ENCODE peak calls at places on chromosomes 11 and 22, in seven cellular contexts. A is body of pancreas; K is heart right ventricle; T is naive thymus-derived CD4-positive, alpha-beta T cell; R is sigmoid colon; C is hepatocyte; B is GM12878. W is an unnamed sample.

GRCh38 chr22:32858121-32858703 is 56.7 kb downstream of the TIMP3 start:
- DNase-seq in A (no peak), K (no peak), T (no peak), R (no peak), C (no peak), B (no peak), W (no peak)

GRCh38 chr11:6438979-6439571 is 1.7 kb downstream of the HPX start:
- DNase-seq in A (peak; percentile 77), K (peak; percentile 28), T (peak; percentile 26), R (no peak), C (peak; percentile 77), B (no peak), W (peak; percentile 26)

GRCh38 chr11:124536520-124536919 is 6.9 kb downstream of the OR8B12 start:
- DNase-seq in A (peak; percentile 65), K (peak; percentile 36), T (no peak), R (no peak), C (peak; percentile 65), B (no peak), W (no peak)

GRCh38 chr11:6006395-6006794 is 351 bp downstream of the OR56A4 start:
- DNase-seq in A (no peak), K (no peak), T (no peak), R (no peak), C (no peak), B (no peak), W (no peak)

GRCh38 chr11:44910591-44910990 is 40.1 kb downstream of the TP53I11 start:
- DNase-seq in A (no peak), K (no peak), T (no peak), R (no peak), C (no peak), B (no peak), W (no peak)

GRCh38 chr11:30046211-30046945 is 29.5 kb upstream of the KCNA4 start:
- DNase-seq in A (no peak), K (no peak), T (no peak), R (no peak), C (no peak), B (no peak), W (no peak)

GRCh38 chr11:84628871-84629625 is 998.1 kb downstream of the DLG2 start:
- DNase-seq in A (no peak), K (no peak), T (no peak), R (no peak), C (no peak), B (no peak), W (no peak)

GRCh38 chr22:27116295-27116694 is 458.9 kb downstream of the MIAT start:
- DNase-seq in A (no peak), K (no peak), T (no peak), R (no peak), C (no peak), B (no peak), W (no peak)

GRCh38 chr11:94199367-94200130 is 70.9 kb downstream of the PANX1 start:
- DNase-seq in A (no peak), K (no peak), T (no peak), R (no peak), C (no peak), B (no peak), W (no peak)

GRCh38 chr22:24133187-24133965 is 47.9 kb upstream of the SUSD2 start:
- DNase-seq in A (no peak), K (no peak), T (peak; percentile 57), R (peak; percentile 75), C (no peak), B (no peak), W (no peak)

GRCh38 chr11:129767827-129768226 is 47.8 kb upstream of the TMEM45B start:
- DNase-seq in A (no peak), K (no peak), T (no peak), R (no peak), C (no peak), B (no peak), W (no peak)

GRCh38 chr11:104122008-104122635 is 41.8 kb downstream of the PDGFD start:
- DNase-seq in A (peak; percentile 8), K (no peak), T (no peak), R (no peak), C (no peak), B (no peak), W (no peak)

GRCh38 chr11:117458275-117459120 is 130.8 kb downstream of the CEP164 start:
- DNase-seq in A (peak; percentile 40), K (no peak), T (no peak), R (no peak), C (no peak), B (no peak), W (no peak)

GRCh38 chr11:76834151-76834550 is 26.6 kb upstream of the ACER3 start:
- DNase-seq in A (no peak), K (no peak), T (no peak), R (no peak), C (peak; percentile 19), B (no peak), W (no peak)

GRCh38 chr11:115548878-115549528 is 44.8 kb upstream of the CADM1 start:
- DNase-seq in A (peak; percentile 65), K (no peak), T (no peak), R (no peak), C (peak; percentile 86), B (no peak), W (no peak)

GRCh38 chr22:30132290-30132996 is 52.2 kb downstream of the HORMAD2 start:
- DNase-seq in A (no peak), K (no peak), T (no peak), R (no peak), C (no peak), B (no peak), W (no peak)

GRCh38 chr11:113906038-113906437 is 1.4 kb downstream of the HTR3B start:
- DNase-seq in A (peak; percentile 48), K (no peak), T (no peak), R (no peak), C (peak; percentile 85), B (no peak), W (no peak)

GRCh38 chr11:64677441-64678023 is 45.5 kb downstream of the NRXN2 start:
- DNase-seq in A (no peak), K (no peak), T (no peak), R (no peak), C (no peak), B (no peak), W (no peak)

GRCh38 chr11:1701041-1701807 is 4.2 kb downstream of the KRTAP5-6 start:
- DNase-seq in A (no peak), K (no peak), T (peak; percentile 25), R (no peak), C (no peak), B (no peak), W (no peak)

GRCh38 chr11:117705866-117706265 is 91.2 kb downstream of the DSCAML1 start:
- DNase-seq in A (no peak), K (no peak), T (no peak), R (no peak), C (no peak), B (no peak), W (no peak)

GRCh38 chr11:76523147-76523546 is 78.3 kb downstream of the EMSY start:
- DNase-seq in A (no peak), K (no peak), T (no peak), R (no peak), C (peak; percentile 8), B (no peak), W (no peak)

DNA sequence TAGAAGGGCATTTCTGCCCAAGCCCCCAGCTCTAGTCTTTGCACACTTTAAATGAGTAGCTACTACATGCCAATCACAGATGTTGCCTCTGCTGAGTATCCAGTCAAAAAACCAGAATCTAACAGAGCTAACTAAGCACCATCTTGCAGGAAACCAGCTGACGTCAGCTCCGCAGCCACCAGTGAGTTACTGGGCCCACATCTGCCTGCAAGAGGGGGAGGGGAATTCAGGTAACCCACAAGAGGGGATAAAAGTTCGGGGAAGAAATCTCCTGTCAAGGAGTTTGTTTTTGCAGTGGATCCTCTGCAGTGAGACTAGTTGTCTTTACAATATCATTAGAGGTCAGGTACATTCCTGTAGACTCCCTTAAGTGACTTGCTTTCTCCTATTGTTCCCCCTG is 9.2 kb downstream of the CD44 start:
- DNase-seq in A (no peak), K (no peak), T (peak; percentile 61), R (no peak), C (no peak), B (no peak), W (no peak)
- H3K27ac ChIP-seq in A (no peak overlapping the region), K (no peak overlapping the region), T (peak overlapping the region; percentile 65), R (no peak overlapping the region), C (no peak overlapping the region), B (no peak overlapping the region), W (no peak overlapping the region)

DNA sequence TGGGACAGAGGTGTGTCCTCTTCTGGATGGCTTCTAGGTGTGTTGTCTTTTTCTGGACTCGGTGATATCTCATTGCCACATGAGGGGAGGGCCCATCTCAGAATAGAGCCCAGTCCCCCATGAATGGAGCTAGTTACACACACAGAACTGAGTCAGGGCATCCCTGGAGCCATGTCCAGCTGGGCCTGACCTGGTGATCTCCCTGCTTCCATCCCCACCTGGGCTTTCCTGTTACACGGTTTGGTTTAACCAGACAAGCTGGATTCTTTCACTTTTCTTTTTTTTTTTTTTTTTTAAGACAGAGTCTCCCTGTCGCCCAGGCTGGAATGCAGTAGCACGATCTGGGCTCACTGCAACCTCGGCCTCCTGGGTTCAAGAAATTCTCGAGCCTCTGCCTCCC is 6.1 kb upstream of the A4GALT start:
- DNase-seq in A (no peak), K (no peak), T (no peak), R (no peak), C (no peak), B (no peak), W (no peak)
- H3K27ac ChIP-seq in A (no peak overlapping the region), K (no peak overlapping the region), T (no peak overlapping the region), R (no peak overlapping the region), C (no peak overlapping the region), B (no peak overlapping the region), W (no peak overlapping the region)

DNA sequence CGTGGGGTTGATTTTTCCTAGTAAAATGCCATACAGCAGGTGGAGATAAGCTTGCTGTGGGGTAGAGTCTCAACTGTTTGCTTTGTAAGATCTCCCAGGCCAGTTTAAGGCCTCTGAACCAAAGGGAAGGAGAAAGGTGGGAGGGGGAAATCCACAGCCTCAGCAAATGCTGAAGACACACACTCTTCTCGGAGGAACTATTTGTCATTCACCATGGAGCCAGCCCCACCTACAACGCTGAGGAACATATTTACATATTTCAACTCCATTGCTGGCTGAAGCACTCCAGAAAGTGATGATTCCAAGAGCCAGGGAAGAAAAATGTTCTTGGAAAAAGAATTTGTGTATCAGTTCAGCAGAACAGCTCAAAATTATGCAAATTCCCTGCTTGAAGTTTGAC is 6.6 kb downstream of the TENM4 start:
- DNase-seq in A (no peak), K (no peak), T (no peak), R (no peak), C (no peak), B (no peak), W (no peak)
- H3K27ac ChIP-seq in A (no peak overlapping the region), K (no peak overlapping the region), T (no peak overlapping the region), R (peak overlapping the region; percentile 71), C (peak overlapping the region; percentile 49), B (no peak overlapping the region), W (no peak overlapping the region)

GRCh38 chr11:13118194-13118593 is 109.1 kb downstream of the RASSF10 start:
- DNase-seq in A (no peak), K (no peak), T (no peak), R (no peak), C (no peak), B (no peak), W (no peak)

GRCh38 chr11:13117344-13117743 is 108.2 kb downstream of the RASSF10 start:
- DNase-seq in A (no peak), K (no peak), T (no peak), R (no peak), C (no peak), B (no peak), W (no peak)

GRCh38 chr11:13119361-13119760 is 110.2 kb downstream of the RASSF10 start:
- DNase-seq in A (no peak), K (no peak), T (no peak), R (no peak), C (no peak), B (no peak), W (no peak)

GRCh38 chr11:13119928-13120520 is 110.9 kb downstream of the RASSF10 start:
- DNase-seq in A (no peak), K (no peak), T (no peak), R (no peak), C (no peak), B (no peak), W (no peak)

GRCh38 chr11:13118691-13119090 is 109.6 kb downstream of the RASSF10 start:
- DNase-seq in A (no peak), K (no peak), T (no peak), R (no peak), C (no peak), B (no peak), W (no peak)
- H3K27ac ChIP-seq in A (no peak overlapping the region), K (no peak overlapping the region), T (no peak overlapping the region), R (no peak overlapping the region), C (no peak overlapping the region), B (no peak overlapping the region), W (no peak overlapping the region)